ENCODE peak calls at places on chromosomes 4 and X, in nine cellular contexts. K is left ventricle myocardium inferior, L is astrocyte of the spinal cord, F is WERI-Rb-1, P is mucosa of descending colon, A is right lobe of liver, R is GM10248, B is HL-60, I is mammary epithelial cell. T is an unnamed sample.

GRCh38 chr4:184911310-184911709 is 85.5 kb upstream of the ACSL1 start:
- DNase-seq in R (no peak), F (no peak), A (no peak), L (peak), P (no peak), I (peak), K (no peak), B (no peak), T (no peak)

GRCh38 chrX:71292669-71293379 is 8.7 kb upstream of the ITGB1BP2 start:
- DNase-seq in F (no peak), B (no peak), P (no peak), A (no peak), I (no peak), K (no peak), L (peak), R (no peak), T (no peak)

GRCh38 chr4:40838742-40839141 is 89.0 kb downstream of the NSUN7 start:
- DNase-seq in I (no peak), K (no peak), F (no peak), L (no peak), R (no peak), P (no peak), B (no peak), A (no peak), T (no peak)

GRCh38 chr4:186607490-186607889 is 52.1 kb upstream of the MTNR1A start:
- DNase-seq in K (no peak), A (no peak), P (no peak), F (no peak), R (no peak), I (no peak), B (no peak), L (no peak), T (no peak)

GRCh38 chrX:119266364-119266995 is 30.4 kb downstream of the PGRMC1 start:
- DNase-seq in K (no peak), I (peak), F (no peak), B (no peak), R (peak), A (no peak), L (peak), P (no peak), T (no peak)

GRCh38 chr4:15682790-15683495 is 1.3 kb downstream of the FAM200B start:
- DNase-seq in K (no peak), I (no peak), R (no peak), A (no peak), P (no peak), B (peak), L (no peak), F (no peak), T (no peak)

GRCh38 chr4:136395212-136395722 is 1137.0 kb downstream of the PCDH18 start:
- DNase-seq in A (no peak), R (no peak), P (peak), K (no peak), F (no peak), B (no peak), I (no peak), L (no peak), T (no peak)

GRCh38 chr4:65825121-65825520 is 154.8 kb upstream of the EPHA5 start:
- DNase-seq in A (no peak), F (no peak), P (no peak), R (no peak), B (no peak), L (peak), K (no peak), I (peak), T (no peak)

GRCh38 chr4:78902313-78902712 is 36.9 kb downstream of the PAQR3 start:
- DNase-seq in R (no peak), L (no peak), P (no peak), I (no peak), B (no peak), F (peak), A (no peak), K (no peak), T (no peak)

GRCh38 chrX:71128166-71128833 is 9.9 kb downstream of the MED12 start:
- DNase-seq in R (no peak), F (no peak), I (no peak), A (no peak), B (no peak), P (no peak), K (no peak), L (no peak), T (no peak)

GRCh38 chr4:186695392-186695791 is 28.3 kb downstream of the FAT1 start:
- DNase-seq in A (no peak), K (no peak), P (no peak), F (no peak), L (no peak), I (no peak), B (no peak), R (no peak), T (no peak)

DNA sequence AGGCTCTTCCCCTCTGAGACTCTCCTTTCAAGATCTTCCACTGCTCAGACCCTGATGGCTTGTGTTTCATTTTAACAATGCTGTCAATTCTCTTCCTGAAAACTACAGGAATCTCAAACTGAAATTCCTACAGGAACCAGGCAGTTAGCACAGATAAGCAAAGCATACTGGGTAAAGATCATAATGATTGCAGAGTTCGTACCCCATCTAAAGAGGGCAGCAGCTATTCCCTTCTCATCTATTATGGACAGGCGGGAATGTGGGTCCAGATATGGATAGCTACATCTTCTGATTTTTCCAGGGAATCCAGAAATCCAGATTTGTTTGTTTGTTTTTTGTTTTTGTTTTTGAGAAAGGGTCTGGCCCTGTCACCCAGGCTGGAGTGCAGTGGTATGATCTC is 83.8 kb downstream of the STARD8 start:
- DNase-seq in K (no peak), L (no peak), R (no peak), F (no peak), I (no peak), P (no peak), A (no peak), B (no peak), T (no peak)
- TF ChIP-seq CTCF in K (no peak), L (no peak), R (no peak), F (no peak), I (no peak), P (no peak), A (no peak), B (no peak), T (no peak)

DNA sequence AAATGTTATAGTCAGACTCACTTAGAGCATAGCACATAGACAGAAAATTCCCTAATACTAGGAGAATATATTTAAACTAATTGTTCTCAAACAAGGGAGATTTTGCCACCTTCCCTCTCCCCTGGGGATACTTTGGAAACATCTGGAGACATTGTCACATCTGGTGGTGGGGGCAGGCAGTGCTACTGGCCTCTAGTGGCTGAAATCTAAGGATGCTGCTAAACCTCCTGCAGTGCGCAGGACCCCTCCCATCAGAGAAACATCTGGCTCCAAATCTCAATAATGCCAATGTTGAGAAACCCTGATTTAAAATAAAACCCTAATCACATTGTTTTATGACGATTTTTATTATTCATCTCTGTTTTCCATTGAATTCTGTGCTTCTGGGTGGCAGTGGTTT is 244.9 kb downstream of the FRMPD4 start:
- DNase-seq in F (no peak), A (no peak), I (no peak), K (no peak), P (no peak), R (no peak), L (no peak), B (no peak), T (no peak)
- TF ChIP-seq CTCF in F (peak), A (peak), I (peak), K (no peak), P (no peak), R (no peak), L (peak), B (no peak), T (no peak)

GRCh38 chr4:154332681-154333421 is 158.7 kb downstream of the DCHS2 start:
- DNase-seq in R (peak), F (peak), A (no peak), I (no peak), L (no peak), P (no peak), K (no peak), B (peak), T (no peak)

GRCh38 chr4:154328030-154328429 is 163.6 kb downstream of the DCHS2 start:
- DNase-seq in B (no peak), I (no peak), L (no peak), F (no peak), R (no peak), P (no peak), A (no peak), K (no peak), T (no peak)

GRCh38 chr4:154329939-154330338 is 161.7 kb downstream of the DCHS2 start:
- DNase-seq in A (no peak), L (no peak), B (no peak), P (no peak), I (peak), K (no peak), F (no peak), R (no peak), T (no peak)

DNA sequence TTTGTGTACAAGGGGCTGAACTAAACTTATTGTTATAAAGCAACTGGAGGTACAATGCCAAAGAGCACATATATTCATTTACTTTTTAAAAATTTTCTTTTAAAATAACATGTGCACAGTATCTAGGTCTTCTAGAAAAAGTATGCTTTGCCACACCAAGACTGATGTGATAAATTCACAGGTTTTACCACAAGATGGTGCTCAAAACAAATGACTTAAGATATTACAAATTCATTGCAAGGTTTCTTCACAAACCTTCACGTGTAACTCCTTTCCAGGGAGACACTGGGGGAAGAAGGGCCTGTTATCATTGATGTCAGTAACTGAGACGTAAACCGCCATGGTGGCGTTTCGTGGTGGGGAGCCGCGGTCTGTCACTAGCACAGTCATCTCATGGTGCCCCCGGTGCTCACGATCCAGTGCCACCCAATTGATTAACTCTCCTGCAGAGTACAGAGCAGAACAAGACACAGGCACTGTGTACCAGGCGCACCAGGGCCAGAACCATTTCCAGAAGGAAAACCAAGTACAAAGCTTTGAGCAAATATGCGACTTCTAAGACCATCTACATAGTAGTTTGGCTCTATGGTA is 162.2 kb downstream of the DCHS2 start:
- DNase-seq in L (peak), K (no peak), B (no peak), F (no peak), R (peak), A (no peak), P (no peak), I (peak), T (no peak)
- TF ChIP-seq CTCF in L (peak), K (peak), B (peak), F (peak), R (peak), A (peak), P (no peak), I (peak), T (no peak)

GRCh38 chrX:99353412-99353811 is 1056.7 kb downstream of the PCDH19 start:
- DNase-seq in P (no peak), K (no peak), A (peak), R (no peak), L (no peak), I (no peak), B (no peak), F (no peak), T (no peak)
- TF ChIP-seq CTCF in P (no peak), K (no peak), A (no peak), R (no peak), L (no peak), I (no peak), B (no peak), F (no peak), T (no peak)

GRCh38 chr4:117700111-117700892 is 334.0 kb upstream of the NDST3 start:
- DNase-seq in K (no peak), I (peak), P (no peak), L (no peak), A (no peak), R (no peak), F (no peak), B (no peak), T (no peak)
- TF ChIP-seq CTCF in K (no peak), I (peak), P (no peak), L (no peak), A (peak), R (peak), F (peak), B (no peak), T (no peak)

GRCh38 chr4:71550220-71551190 is 211.7 kb downstream of the SLC4A4 start:
- DNase-seq in B (no peak), A (no peak), F (no peak), I (no peak), R (no peak), K (no peak), L (peak), P (no peak), T (no peak)
- TF ChIP-seq CTCF in B (no peak), A (no peak), F (no peak), I (no peak), R (no peak), K (no peak), L (peak), P (no peak), T (no peak)

DNA sequence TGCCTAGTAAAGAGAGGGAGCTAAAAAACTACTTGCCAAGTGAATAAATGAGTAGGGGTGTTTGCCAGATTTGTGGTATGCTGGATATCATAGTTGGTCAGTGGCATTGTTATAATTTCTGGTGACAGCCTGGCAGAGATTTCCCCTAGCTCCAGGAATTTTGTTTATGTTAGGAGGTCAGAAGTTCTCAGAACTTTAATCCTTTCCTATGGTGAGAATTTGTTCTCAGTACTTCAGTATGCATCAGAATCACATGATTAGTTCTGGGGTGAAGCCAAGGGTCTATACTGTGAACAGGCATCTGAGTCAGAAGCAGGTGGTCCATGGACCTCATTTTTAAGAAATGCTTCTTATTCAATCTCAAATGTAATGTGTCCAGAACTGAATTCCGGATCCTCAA is 10.5 kb downstream of the RASSF6 start:
- DNase-seq in A (no peak), I (peak), P (no peak), K (no peak), L (peak), B (no peak), F (no peak), R (no peak), T (no peak)
- TF ChIP-seq CTCF in A (no peak), I (no peak), P (no peak), K (no peak), L (no peak), B (no peak), F (no peak), R (no peak), T (no peak)

GRCh38 chrX:20026278-20026677 is 35.4 kb upstream of the BCLAF3 start:
- DNase-seq in F (no peak), P (no peak), A (no peak), K (no peak), I (peak), L (peak), B (no peak), R (no peak), T (no peak)
- TF ChIP-seq CTCF in F (no peak), P (no peak), A (no peak), K (no peak), I (no peak), L (no peak), B (no peak), R (no peak), T (no peak)

GRCh38 chr4:182309877-182310276 is 66.7 kb downstream of the TENM3 start:
- DNase-seq in L (no peak), B (no peak), R (no peak), K (no peak), P (no peak), I (no peak), A (no peak), F (no peak), T (no peak)

GRCh38 chr4:182310316-182310715 is 67.1 kb downstream of the TENM3 start:
- DNase-seq in B (no peak), F (no peak), K (no peak), A (no peak), P (no peak), R (no peak), I (no peak), L (no peak), T (no peak)

GRCh38 chr4:182303847-182304246 is 60.6 kb downstream of the TENM3 start:
- DNase-seq in I (no peak), B (no peak), F (no peak), R (no peak), A (no peak), K (no peak), L (no peak), P (no peak), T (no peak)

GRCh38 chr4:182307746-182308145 is 64.5 kb downstream of the TENM3 start:
- DNase-seq in A (no peak), R (no peak), P (no peak), F (no peak), I (peak), L (peak), K (no peak), B (no peak), T (no peak)

DNA sequence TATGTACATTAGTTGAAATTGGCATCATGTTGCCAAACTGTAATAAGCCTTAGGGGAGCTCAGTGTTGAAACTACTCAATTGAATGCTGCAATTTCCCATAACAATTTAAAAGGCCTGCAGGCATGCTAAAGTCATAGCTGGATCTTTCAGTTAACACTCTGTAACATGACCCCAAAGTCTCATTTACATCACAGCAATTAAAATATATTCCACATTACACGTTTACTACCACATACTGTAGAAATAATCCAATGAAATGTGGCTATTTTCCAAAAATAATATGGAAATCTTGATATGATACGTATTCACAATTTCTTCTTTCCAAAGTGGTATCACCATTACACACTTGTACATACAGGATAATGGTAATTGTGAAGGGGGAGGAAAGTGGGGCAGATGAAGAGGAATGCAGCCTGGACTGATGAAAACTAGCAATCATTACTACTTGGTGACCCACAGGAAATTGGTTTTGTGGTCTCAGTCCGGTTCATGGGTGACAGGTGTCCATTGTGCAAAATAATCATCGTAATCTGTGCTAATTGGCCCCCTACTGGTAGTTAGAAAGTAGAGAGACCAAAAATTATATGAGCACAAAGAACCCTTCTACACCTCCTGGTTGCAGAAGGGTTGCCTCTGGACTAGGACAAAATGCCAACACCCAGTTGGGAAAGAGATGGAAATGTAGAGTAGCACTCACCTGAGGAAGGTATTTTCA is 63.7 kb downstream of the TENM3 start:
- DNase-seq in B (no peak), I (peak), L (peak), P (no peak), A (no peak), R (no peak), F (no peak), K (no peak), T (no peak)
- TF ChIP-seq CTCF in B (no peak), I (peak), L (peak), P (no peak), A (peak), R (no peak), F (peak), K (peak), T (no peak)

GRCh38 chrX:100649550-100650356 is 5.8 kb downstream of the SRPX2 start:
- DNase-seq in B (no peak), R (no peak), P (peak), A (peak), F (peak), I (peak), K (peak), L (peak), T (no peak)
- TF ChIP-seq CTCF in B (no peak), R (no peak), P (no peak), A (no peak), F (no peak), I (no peak), K (no peak), L (no peak), T (no peak)